ENCODE peak calls at places on chromosomes 1 and 21, in nine cellular contexts. One of them, this sample, is unnamed. For H3K27me3, the result is how much of the 10 kb centered on the place peaks cover.

GRCh38 chr1:237124856-237125462 is 83.0 kb downstream of the RYR2 start:
- DNase-seq in fibroblast of lung: peak
- DNase-seq in right lobe of liver: no peak
- DNase-seq in K562: peak
- DNase-seq in dorsolateral prefrontal cortex: no peak
- DNase-seq in hepatocyte: peak
- DNase-seq in CD8-positive, alpha-beta T cell: no peak
- DNase-seq in body of pancreas: peak
- DNase-seq in testis: peak
- DNase-seq in this sample: no peak

GRCh38 chr1:18927082-18927653 is 24.8 kb upstream of the ALDH4A1 start:
- DNase-seq in fibroblast of lung: no peak
- DNase-seq in right lobe of liver: no peak
- DNase-seq in body of pancreas: no peak
- DNase-seq in testis: no peak
- DNase-seq in hepatocyte: no peak
- DNase-seq in CD8-positive, alpha-beta T cell: peak
- DNase-seq in dorsolateral prefrontal cortex: no peak
- DNase-seq in K562: no peak
- DNase-seq in this sample: peak

GRCh38 chr1:178451529-178451928 is 45.2 kb downstream of the CLEC20A start:
- DNase-seq in fibroblast of lung: peak
- DNase-seq in hepatocyte: peak
- DNase-seq in K562: no peak
- DNase-seq in CD8-positive, alpha-beta T cell: no peak
- DNase-seq in right lobe of liver: no peak
- DNase-seq in body of pancreas: no peak
- DNase-seq in testis: no peak
- DNase-seq in dorsolateral prefrontal cortex: no peak
- DNase-seq in this sample: no peak

GRCh38 chr21:38714998-38715397 is 90.7 kb upstream of the ETS2 start:
- DNase-seq in CD8-positive, alpha-beta T cell: no peak
- DNase-seq in fibroblast of lung: no peak
- DNase-seq in hepatocyte: no peak
- DNase-seq in testis: no peak
- DNase-seq in K562: no peak
- DNase-seq in body of pancreas: no peak
- DNase-seq in dorsolateral prefrontal cortex: no peak
- DNase-seq in right lobe of liver: no peak
- DNase-seq in this sample: no peak

GRCh38 chr1:69765941-69766340 is 198.2 kb downstream of the LRRC7 start:
- DNase-seq in dorsolateral prefrontal cortex: no peak
- DNase-seq in hepatocyte: no peak
- DNase-seq in testis: no peak
- DNase-seq in K562: no peak
- DNase-seq in CD8-positive, alpha-beta T cell: no peak
- DNase-seq in fibroblast of lung: peak
- DNase-seq in body of pancreas: no peak
- DNase-seq in right lobe of liver: no peak
- DNase-seq in this sample: no peak

GRCh38 chr1:1470626-1471388 is 758 bp upstream of the ATAD3B start:
- DNase-seq in CD8-positive, alpha-beta T cell: no peak
- DNase-seq in right lobe of liver: no peak
- DNase-seq in body of pancreas: peak
- DNase-seq in fibroblast of lung: no peak
- DNase-seq in testis: no peak
- DNase-seq in hepatocyte: peak
- DNase-seq in dorsolateral prefrontal cortex: no peak
- DNase-seq in K562: no peak
- DNase-seq in this sample: no peak

GRCh38 chr1:202998836-202999750 is 8.1 kb upstream of the TMEM183A start:
- DNase-seq in testis: peak
- DNase-seq in hepatocyte: peak
- DNase-seq in K562: peak
- DNase-seq in fibroblast of lung: peak
- DNase-seq in dorsolateral prefrontal cortex: no peak
- DNase-seq in CD8-positive, alpha-beta T cell: peak
- DNase-seq in body of pancreas: peak
- DNase-seq in right lobe of liver: no peak
- DNase-seq in this sample: peak

GRCh38 chr1:229671310-229671709 is 45.3 kb downstream of the URB2 start:
- DNase-seq in testis: no peak
- DNase-seq in K562: peak
- DNase-seq in fibroblast of lung: no peak
- DNase-seq in CD8-positive, alpha-beta T cell: no peak
- DNase-seq in dorsolateral prefrontal cortex: no peak
- DNase-seq in body of pancreas: no peak
- DNase-seq in right lobe of liver: no peak
- DNase-seq in hepatocyte: no peak
- DNase-seq in this sample: no peak

GRCh38 chr1:162305969-162306368 is 70.7 kb downstream of the SPATA46 start:
- DNase-seq in body of pancreas: peak
- DNase-seq in K562: no peak
- DNase-seq in hepatocyte: peak
- DNase-seq in right lobe of liver: peak
- DNase-seq in dorsolateral prefrontal cortex: no peak
- DNase-seq in testis: no peak
- DNase-seq in CD8-positive, alpha-beta T cell: no peak
- DNase-seq in fibroblast of lung: no peak
- DNase-seq in this sample: no peak

GRCh38 chr1:70397013-70397412 is 14.1 kb upstream of the CTH start:
- DNase-seq in K562: no peak
- DNase-seq in CD8-positive, alpha-beta T cell: no peak
- DNase-seq in body of pancreas: no peak
- DNase-seq in hepatocyte: no peak
- DNase-seq in dorsolateral prefrontal cortex: no peak
- DNase-seq in right lobe of liver: no peak
- DNase-seq in testis: no peak
- DNase-seq in fibroblast of lung: no peak
- DNase-seq in this sample: no peak

GRCh38 chr1:54680387-54680786 is 35.3 kb upstream of the TTC4 start:
- DNase-seq in hepatocyte: no peak
- DNase-seq in right lobe of liver: no peak
- DNase-seq in testis: no peak
- DNase-seq in K562: no peak
- DNase-seq in dorsolateral prefrontal cortex: no peak
- DNase-seq in CD8-positive, alpha-beta T cell: no peak
- DNase-seq in fibroblast of lung: no peak
- DNase-seq in body of pancreas: no peak
- DNase-seq in this sample: no peak

GRCh38 chr1:154937051-154937987 is 800 bp upstream of the PMVK start:
- DNase-seq in fibroblast of lung: peak
- DNase-seq in testis: peak
- DNase-seq in CD8-positive, alpha-beta T cell: peak
- DNase-seq in hepatocyte: peak
- DNase-seq in dorsolateral prefrontal cortex: peak
- DNase-seq in body of pancreas: peak
- DNase-seq in K562: peak
- DNase-seq in right lobe of liver: peak
- DNase-seq in this sample: no peak

GRCh38 chr1:97139512-97139911 is 417.9 kb downstream of the PTBP2 start:
- DNase-seq in body of pancreas: no peak
- DNase-seq in fibroblast of lung: no peak
- DNase-seq in right lobe of liver: no peak
- DNase-seq in hepatocyte: no peak
- DNase-seq in CD8-positive, alpha-beta T cell: no peak
- DNase-seq in testis: no peak
- DNase-seq in K562: no peak
- DNase-seq in dorsolateral prefrontal cortex: no peak
- DNase-seq in this sample: no peak

GRCh38 chr1:225565845-225566244 is 87.1 kb downstream of the ENAH start:
- DNase-seq in CD8-positive, alpha-beta T cell: no peak
- DNase-seq in K562: no peak
- DNase-seq in dorsolateral prefrontal cortex: no peak
- DNase-seq in body of pancreas: no peak
- DNase-seq in hepatocyte: peak
- DNase-seq in testis: peak
- DNase-seq in fibroblast of lung: peak
- DNase-seq in right lobe of liver: no peak
- DNase-seq in this sample: no peak

GRCh38 chr1:3948344-3948743 is 48.3 kb upstream of the C1orf174 start:
- DNase-seq in hepatocyte: peak
- DNase-seq in fibroblast of lung: no peak
- DNase-seq in testis: no peak
- DNase-seq in right lobe of liver: no peak
- DNase-seq in body of pancreas: no peak
- DNase-seq in K562: no peak
- DNase-seq in dorsolateral prefrontal cortex: no peak
- DNase-seq in CD8-positive, alpha-beta T cell: no peak
- DNase-seq in this sample: no peak

GRCh38 chr1:36239941-36240637 is 15.8 kb downstream of the THRAP3 start:
- DNase-seq in testis: no peak
- DNase-seq in body of pancreas: no peak
- DNase-seq in CD8-positive, alpha-beta T cell: no peak
- DNase-seq in hepatocyte: peak
- DNase-seq in K562: no peak
- DNase-seq in dorsolateral prefrontal cortex: no peak
- DNase-seq in fibroblast of lung: peak
- DNase-seq in right lobe of liver: no peak
- DNase-seq in this sample: no peak

GRCh38 chr1:28163496-28164120 is 12.9 kb downstream of the PTAFR start:
- DNase-seq in K562: no peak
- DNase-seq in CD8-positive, alpha-beta T cell: no peak
- DNase-seq in hepatocyte: no peak
- DNase-seq in dorsolateral prefrontal cortex: peak
- DNase-seq in body of pancreas: no peak
- DNase-seq in right lobe of liver: no peak
- DNase-seq in fibroblast of lung: peak
- DNase-seq in testis: no peak
- DNase-seq in this sample: no peak

GRCh38 chr1:212529211-212529731 is 79.3 kb upstream of the ATF3 start:
- DNase-seq in body of pancreas: no peak
- DNase-seq in hepatocyte: no peak
- DNase-seq in fibroblast of lung: peak
- DNase-seq in K562: no peak
- DNase-seq in CD8-positive, alpha-beta T cell: no peak
- DNase-seq in testis: no peak
- DNase-seq in dorsolateral prefrontal cortex: no peak
- DNase-seq in right lobe of liver: no peak
- DNase-seq in this sample: no peak

DNA sequence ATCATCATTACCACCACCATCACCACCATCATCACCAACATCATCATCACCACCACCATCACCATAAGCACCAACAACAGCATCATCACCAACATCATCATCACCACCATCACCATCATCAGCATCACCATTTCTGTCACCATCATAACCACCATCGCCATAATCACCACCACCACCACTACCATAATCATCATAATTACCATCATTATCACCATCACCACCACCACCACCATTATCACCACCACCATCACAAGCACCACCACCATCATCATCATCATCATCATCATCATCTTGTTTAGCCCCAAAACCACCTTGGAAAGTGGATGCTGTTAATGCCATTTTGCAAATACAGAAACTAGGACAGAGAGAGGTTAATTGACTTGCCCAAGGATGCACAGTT is 22.5 kb downstream of the CAMK2N1 start:
- DNase-seq in right lobe of liver: no peak
- DNase-seq in K562: no peak
- DNase-seq in testis: no peak
- DNase-seq in hepatocyte: no peak
- DNase-seq in body of pancreas: no peak
- DNase-seq in CD8-positive, alpha-beta T cell: no peak
- DNase-seq in dorsolateral prefrontal cortex: no peak
- DNase-seq in fibroblast of lung: no peak
- DNase-seq in this sample: no peak
- TF ChIP-seq CTCF in right lobe of liver: no peak
- TF ChIP-seq CTCF in K562: no peak
- TF ChIP-seq CTCF in testis: no peak
- TF ChIP-seq CTCF in hepatocyte: no peak
- TF ChIP-seq CTCF in body of pancreas: no peak
- TF ChIP-seq CTCF in CD8-positive, alpha-beta T cell: no peak
- TF ChIP-seq CTCF in dorsolateral prefrontal cortex: no peak
- TF ChIP-seq CTCF in fibroblast of lung: no peak
- TF ChIP-seq CTCF in this sample: no peak

DNA sequence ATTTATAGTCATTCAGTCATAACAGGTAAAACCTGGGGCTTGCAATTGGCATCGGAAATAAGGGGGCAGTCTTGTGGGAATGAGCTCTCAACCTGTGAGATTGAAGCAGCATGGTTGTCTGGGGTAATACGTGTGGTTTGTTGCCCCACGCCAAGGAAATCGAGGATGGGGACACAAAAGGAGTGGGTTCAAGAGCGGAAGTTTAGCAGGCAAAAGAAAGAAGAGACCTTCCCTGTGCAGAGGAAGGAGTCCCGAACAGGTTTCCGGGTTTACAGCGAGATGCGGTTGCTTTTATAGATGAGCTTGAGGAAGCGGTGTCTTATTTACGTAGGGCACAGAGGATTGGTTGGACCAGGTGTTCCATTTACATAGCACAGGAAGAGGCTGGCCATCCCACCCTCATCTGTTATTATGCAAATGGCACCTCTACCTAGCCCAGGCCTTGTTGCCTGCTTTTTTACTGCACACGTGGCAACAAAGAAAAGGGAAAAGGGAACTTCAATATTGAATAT is 37.3 kb downstream of the IFNAR1 start:
- DNase-seq in K562: no peak
- DNase-seq in right lobe of liver: no peak
- DNase-seq in hepatocyte: peak
- DNase-seq in fibroblast of lung: no peak
- DNase-seq in CD8-positive, alpha-beta T cell: peak
- DNase-seq in testis: no peak
- DNase-seq in dorsolateral prefrontal cortex: no peak
- DNase-seq in body of pancreas: peak
- DNase-seq in this sample: peak
- H3K27me3 ChIP-seq in K562: under half
- H3K27me3 ChIP-seq in right lobe of liver: under half
- H3K27me3 ChIP-seq in hepatocyte: under half
- H3K27me3 ChIP-seq in fibroblast of lung: under half
- H3K27me3 ChIP-seq in CD8-positive, alpha-beta T cell: under half
- H3K27me3 ChIP-seq in testis: under half
- H3K27me3 ChIP-seq in dorsolateral prefrontal cortex: under half
- H3K27me3 ChIP-seq in body of pancreas: under half
- H3K27me3 ChIP-seq in this sample: under half

DNA sequence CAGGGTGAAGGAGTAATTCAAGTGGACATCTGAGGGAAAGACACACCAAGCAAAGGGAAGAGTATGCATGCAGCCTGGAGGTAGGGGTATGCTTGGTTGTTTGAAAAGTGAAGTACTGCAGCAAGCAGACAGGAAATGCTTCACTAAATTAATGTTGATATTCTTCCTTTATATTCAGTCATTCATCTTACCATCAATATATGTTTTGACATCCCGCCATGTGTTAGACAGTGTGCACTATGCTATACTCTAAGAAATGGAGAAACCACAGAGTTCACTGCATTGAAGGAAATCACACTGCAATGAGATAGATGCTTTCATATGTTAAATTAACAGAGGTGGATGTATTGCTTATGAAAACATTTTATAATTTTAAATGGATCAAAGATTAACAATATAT is 82.9 kb downstream of the HSPA13 start:
- DNase-seq in K562: no peak
- DNase-seq in testis: no peak
- DNase-seq in right lobe of liver: no peak
- DNase-seq in fibroblast of lung: no peak
- DNase-seq in hepatocyte: no peak
- DNase-seq in CD8-positive, alpha-beta T cell: no peak
- DNase-seq in body of pancreas: no peak
- DNase-seq in dorsolateral prefrontal cortex: no peak
- DNase-seq in this sample: no peak
- TF ChIP-seq CTCF in K562: no peak
- TF ChIP-seq CTCF in testis: no peak
- TF ChIP-seq CTCF in right lobe of liver: no peak
- TF ChIP-seq CTCF in fibroblast of lung: no peak
- TF ChIP-seq CTCF in hepatocyte: no peak
- TF ChIP-seq CTCF in CD8-positive, alpha-beta T cell: no peak
- TF ChIP-seq CTCF in body of pancreas: no peak
- TF ChIP-seq CTCF in dorsolateral prefrontal cortex: no peak
- TF ChIP-seq CTCF in this sample: no peak

GRCh38 chr1:181482001-181482430 is 1.3 kb upstream of the CACNA1E start:
- DNase-seq in testis: no peak
- DNase-seq in dorsolateral prefrontal cortex: no peak
- DNase-seq in fibroblast of lung: no peak
- DNase-seq in CD8-positive, alpha-beta T cell: no peak
- DNase-seq in right lobe of liver: no peak
- DNase-seq in body of pancreas: no peak
- DNase-seq in K562: no peak
- DNase-seq in hepatocyte: no peak
- DNase-seq in this sample: no peak
- H3K27me3 ChIP-seq in testis: under half
- H3K27me3 ChIP-seq in dorsolateral prefrontal cortex: under half
- H3K27me3 ChIP-seq in fibroblast of lung: under half
- H3K27me3 ChIP-seq in CD8-positive, alpha-beta T cell: under half
- H3K27me3 ChIP-seq in right lobe of liver: under half
- H3K27me3 ChIP-seq in body of pancreas: under half
- H3K27me3 ChIP-seq in K562: under half
- H3K27me3 ChIP-seq in hepatocyte: half or more
- H3K27me3 ChIP-seq in this sample: half or more

This sample was measured in CD4-positive, alpha-beta T cell.